ENCODE peak calls at places on chromosome 15, in five cellular contexts. G is transverse colon, W is K562, F is adrenal gland, H is breast epithelium. E is an unnamed sample.

GRCh38 chr15:79474252-79474651 is 42.1 kb downstream of the MINAR1 start:
- DNase-seq in G (no peak), W (no peak), F (no peak), H (no peak), E (no peak)

GRCh38 chr15:68012911-68013310 is 41.2 kb upstream of the PIAS1 start:
- DNase-seq in G (no peak), W (no peak), F (no peak), H (no peak), E (no peak)

GRCh38 chr15:25737218-25737643 is 125.9 kb downstream of the ATP10A start:
- DNase-seq in G (no peak), W (no peak), F (no peak), H (no peak), E (no peak)

GRCh38 chr15:83090465-83090864 is 17.0 kb upstream of the TM6SF1 start:
- DNase-seq in G (no peak), W (no peak), F (no peak), H (no peak), E (no peak)

GRCh38 chr15:81024265-81024875 is 23.6 kb downstream of the TLNRD1 start:
- DNase-seq in G (no peak), W (no peak), F (peak; percentile 30), H (no peak), E (no peak)

GRCh38 chr15:59434481-59434880 is 3.5 kb upstream of the FAM81A start:
- DNase-seq in G (no peak), W (no peak), F (no peak), H (no peak), E (no peak)

GRCh38 chr15:92634641-92635272 is 20.8 kb downstream of the FAM174B start:
- DNase-seq in G (no peak), W (no peak), F (no peak), H (peak; percentile 14), E (peak; percentile 16)

GRCh38 chr15:96245252-96245651 is 85.2 kb upstream of the NR2F2 start:
- DNase-seq in G (no peak), W (no peak), F (no peak), H (no peak), E (no peak)

GRCh38 chr15:32904448-32904847 is 186.6 kb downstream of the GREM1 start:
- DNase-seq in G (no peak), W (no peak), F (no peak), H (no peak), E (no peak)

GRCh38 chr15:36635681-36636080 is 56.3 kb downstream of the CDIN1 start:
- DNase-seq in G (no peak), W (no peak), F (no peak), H (no peak), E (no peak)

GRCh38 chr15:48337626-48338025 is 6.4 kb downstream of the DUT start:
- DNase-seq in G (no peak), W (no peak), F (no peak), H (no peak), E (no peak)

GRCh38 chr15:29962404-29962803 is 120.4 kb upstream of the GOLGA8J start:
- DNase-seq in G (no peak), W (no peak), F (no peak), H (no peak), E (no peak)

GRCh38 chr15:64979252-64979710 is 10.4 kb downstream of the SPG21 start:
- DNase-seq in G (no peak), W (no peak), F (no peak), H (no peak), E (no peak)

GRCh38 chr15:40567111-40567510 is 2.0 kb upstream of the RPUSD2 start:
- DNase-seq in G (no peak), W (peak; percentile 80), F (no peak), H (no peak), E (no peak)

GRCh38 chr15:65213241-65213640 is 2.0 kb upstream of the CILP start:
- DNase-seq in G (no peak), W (no peak), F (no peak), H (no peak), E (no peak)

GRCh38 chr15:33104276-33104675 is 90.2 kb downstream of the FMN1 start:
- DNase-seq in G (no peak), W (no peak), F (no peak), H (no peak), E (no peak)

GRCh38 chr15:96347181-96348111 is 16.9 kb downstream of the NR2F2 start:
- DNase-seq in G (no peak), W (peak; percentile 39), F (no peak), H (no peak), E (peak; percentile 52)

GRCh38 chr15:88649753-88650551 is 11.1 kb downstream of the ISG20 start:
- DNase-seq in G (no peak), W (no peak), F (peak; percentile 19), H (peak; percentile 14), E (no peak)

GRCh38 chr15:88651293-88651692 is 12.5 kb downstream of the ISG20 start:
- DNase-seq in G (no peak), W (no peak), F (no peak), H (peak; percentile 11), E (peak; percentile 23)

GRCh38 chr15:88649286-88649733 is 10.5 kb downstream of the ISG20 start:
- DNase-seq in G (peak; percentile 52), W (no peak), F (peak; percentile 37), H (peak; percentile 35), E (no peak)

GRCh38 chr15:88651971-88652370 is 13.2 kb downstream of the ISG20 start:
- DNase-seq in G (no peak), W (no peak), F (peak; percentile 19), H (peak; percentile 11), E (no peak)

GRCh38 chr15:88650556-88650955 is 11.7 kb downstream of the ISG20 start:
- DNase-seq in G (no peak), W (no peak), F (no peak), H (peak; percentile 15), E (no peak)
- H3K27ac ChIP-seq in G (no peak overlapping the region), W (no peak overlapping the region), F (no peak overlapping the region), H (no peak overlapping the region), E (no peak overlapping the region)

DNA sequence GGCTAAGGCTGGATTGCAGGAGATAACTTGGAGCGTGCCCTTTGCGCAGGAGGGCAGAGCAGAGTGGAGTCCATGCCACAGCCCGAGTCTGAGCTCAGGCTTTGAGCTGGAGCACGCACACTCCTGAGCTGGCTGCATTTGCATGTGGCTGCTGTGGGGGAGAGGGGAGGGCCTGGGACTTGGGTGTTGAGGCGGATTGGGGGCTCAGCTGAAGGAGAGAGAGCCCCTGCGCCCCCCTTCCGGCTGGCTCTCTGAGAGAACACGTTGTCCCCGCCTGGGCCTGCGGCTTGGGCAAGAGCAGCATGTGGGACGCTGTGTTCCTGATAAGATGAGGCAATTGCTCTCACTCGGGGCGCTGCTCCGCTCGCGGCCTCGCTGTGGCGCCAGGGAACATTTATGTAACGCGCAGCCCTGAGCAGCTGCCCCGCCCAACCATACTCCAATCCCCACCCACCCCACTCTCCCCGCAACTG is 39.1 kb downstream of the KLF13 start:
- DNase-seq in G (peak; percentile 96), W (peak; percentile 92), F (peak; percentile 94), H (peak; percentile 92), E (peak; percentile 87)
- TF ChIP-seq POLR2A in G (peak; percentile 64), W (peak; percentile 60), F (peak; percentile 40), H (no peak), E (no peak)

GRCh38 chr15:52483712-52484111 is 45.0 kb downstream of the MYO5A start:
- DNase-seq in G (no peak), W (no peak), F (no peak), H (no peak), E (no peak)

GRCh38 chr15:52486003-52486996 is 42.4 kb downstream of the MYO5A start:
- DNase-seq in G (no peak), W (no peak), F (no peak), H (no peak), E (no peak)

GRCh38 chr15:52481915-52482314 is 46.8 kb downstream of the MYO5A start:
- DNase-seq in G (peak; percentile 23), W (no peak), F (no peak), H (no peak), E (no peak)

GRCh38 chr15:52485290-52485689 is 43.4 kb downstream of the MYO5A start:
- DNase-seq in G (no peak), W (no peak), F (no peak), H (no peak), E (no peak)

GRCh38 chr15:52480990-52481389 is 47.7 kb downstream of the MYO5A start:
- DNase-seq in G (no peak), W (no peak), F (no peak), H (no peak), E (no peak)
- H3K4me1 ChIP-seq in G (peaks cover 1% of the 10 kb centered on the region), W (no peaks in the 10 kb centered on the region), F (no peaks in the 10 kb centered on the region), H (peaks cover 6% of the 10 kb centered on the region), E (no peaks in the 10 kb centered on the region)

GRCh38 chr15:22969512-22969911 is 10.7 kb downstream of the CYFIP1 start:
- DNase-seq in G (no peak), W (no peak), F (no peak), H (no peak), E (no peak)

GRCh38 chr15:22968356-22968755 is 11.8 kb downstream of the CYFIP1 start:
- DNase-seq in G (no peak), W (no peak), F (no peak), H (no peak), E (no peak)

GRCh38 chr15:22966321-22967083 is 13.7 kb downstream of the CYFIP1 start:
- DNase-seq in G (no peak), W (no peak), F (no peak), H (no peak), E (no peak)

GRCh38 chr15:22963546-22964125 is 16.5 kb downstream of the CYFIP1 start:
- DNase-seq in G (no peak), W (no peak), F (no peak), H (no peak), E (no peak)

GRCh38 chr15:22967084-22967770 is 12.9 kb downstream of the CYFIP1 start:
- DNase-seq in G (no peak), W (no peak), F (no peak), H (no peak), E (no peak)
- H3K27ac ChIP-seq in G (no peak overlapping the region), W (no peak overlapping the region), F (no peak overlapping the region), H (no peak overlapping the region), E (no peak overlapping the region)

GRCh38 chr15:91630090-91630489 is 223.4 kb upstream of the SLCO3A1 start:
- DNase-seq in G (no peak), W (no peak), F (no peak), H (no peak), E (no peak)

GRCh38 chr15:91627473-91628309 is 225.8 kb upstream of the SLCO3A1 start:
- DNase-seq in G (peak; percentile 11), W (no peak), F (peak; percentile 67), H (peak; percentile 27), E (no peak)

GRCh38 chr15:91622676-91623342 is 230.7 kb upstream of the SLCO3A1 start:
- DNase-seq in G (no peak), W (no peak), F (no peak), H (no peak), E (no peak)

GRCh38 chr15:91625506-91625905 is 228.0 kb upstream of the SLCO3A1 start:
- DNase-seq in G (no peak), W (no peak), F (no peak), H (no peak), E (no peak)
- TF ChIP-seq POLR2A in G (no peak), W (no peak), F (no peak), H (no peak), E (no peak)